ENCODE peak calls at places on chromosomes 3 and 15, in ten cellular contexts. H is fibroblast of lung; S is body of pancreas; O is cardiac muscle cell; Y is NCI-H1092 treated with DMSO at 0.1 percent for 48 hours; A is stimulated activated CD8-positive, alpha-beta memory T cell treated with anti-CD3 and anti-CD28 coated beads, Interleukin-2, amount 100 ng/mL, for 1 hour; E is activated CD4-positive, CD25-positive, alpha-beta regulatory T cell treated with anti-CD3 and anti-CD28 coated beads, Interleukin-2, amount 50 U/mL, for 72 hours; L is HCEC 1CT; P is AG09309; T is stimulated activated CD4-positive, alpha-beta T cell treated with anti-CD3 and anti-CD28 coated beads, Interleukin-2, amount 100 ng/mL, for 4 hours. N is an unnamed sample.

GRCh38 chr3:120017692-120018091 is 76.6 kb downstream of the GSK3B start:
- DNase-seq in H (no peak), S (no peak), O (no peak), Y (no peak), A (no peak), E (no peak), L (no peak), P (no peak), T (no peak), N (no peak)

GRCh38 chr3:179668429-179668828 is 15.6 kb downstream of the USP13 start:
- DNase-seq in H (no peak), S (no peak), O (no peak), Y (no peak), A (no peak), E (no peak), L (no peak), P (no peak), T (no peak), N (no peak)

GRCh38 chr3:168517514-168518071 is 421.9 kb upstream of the GOLIM4 start:
- DNase-seq in H (peak), S (no peak), O (no peak), Y (peak), A (no peak), E (no peak), L (no peak), P (no peak), T (no peak), N (peak)

GRCh38 chr15:50058231-50058630 is 60.8 kb downstream of the ATP8B4 start:
- DNase-seq in H (peak), S (no peak), O (peak), Y (peak), A (no peak), E (no peak), L (peak), P (no peak), T (no peak), N (peak)

GRCh38 chr3:128195802-128196201 is 42.5 kb downstream of the EEFSEC start:
- DNase-seq in H (no peak), S (no peak), O (no peak), Y (no peak), A (no peak), E (no peak), L (no peak), P (no peak), T (no peak), N (no peak)

GRCh38 chr15:63672369-63672768 is 75.2 kb downstream of the FBXL22 start:
- DNase-seq in H (no peak), S (no peak), O (no peak), Y (no peak), A (no peak), E (no peak), L (no peak), P (no peak), T (no peak), N (no peak)

GRCh38 chr3:194760740-194761139 is 75.1 kb downstream of the FAM43A start:
- DNase-seq in H (no peak), S (no peak), O (peak), Y (no peak), A (no peak), E (no peak), L (no peak), P (no peak), T (no peak), N (no peak)

GRCh38 chr3:10722921-10723320 is 93.1 kb upstream of the SLC6A11 start:
- DNase-seq in H (no peak), S (no peak), O (no peak), Y (peak), A (no peak), E (no peak), L (no peak), P (no peak), T (no peak), N (no peak)

GRCh38 chr3:114624047-114624445 is 330.2 kb downstream of the TIGIT start:
- DNase-seq in H (peak), S (no peak), O (peak), Y (no peak), A (no peak), E (no peak), L (peak), P (no peak), T (no peak), N (no peak)

GRCh38 chr3:156158656-156159295 is 38.4 kb downstream of the KCNAB1 start:
- DNase-seq in H (no peak), S (no peak), O (no peak), Y (no peak), A (no peak), E (no peak), L (no peak), P (no peak), T (no peak), N (peak)

GRCh38 chr3:165636682-165637010 is 200.6 kb downstream of the BCHE start:
- DNase-seq in H (no peak), S (no peak), O (no peak), Y (no peak), A (no peak), E (no peak), L (no peak), P (no peak), T (no peak), N (no peak)

GRCh38 chr15:64695571-64695992 is 79.8 kb downstream of the RBPMS2 start:
- DNase-seq in H (no peak), S (no peak), O (no peak), Y (no peak), A (no peak), E (no peak), L (no peak), P (no peak), T (no peak), N (peak)

GRCh38 chr15:95266481-95267061 is 1035.2 kb downstream of the MCTP2 start:
- DNase-seq in H (peak), S (no peak), O (peak), Y (no peak), A (no peak), E (no peak), L (peak), P (peak), T (no peak), N (no peak)

GRCh38 chr15:56964182-56964581 is 45.7 kb downstream of the TCF12 start:
- DNase-seq in H (peak), S (no peak), O (peak), Y (no peak), A (no peak), E (no peak), L (no peak), P (no peak), T (no peak), N (no peak)

GRCh38 chr3:63662500-63662899 is 10.0 kb downstream of the SNTN start:
- DNase-seq in H (peak), S (peak), O (no peak), Y (no peak), A (no peak), E (no peak), L (peak), P (no peak), T (no peak), N (peak)

GRCh38 chr15:42474857-42475256 is 16.1 kb downstream of the ZNF106 start:
- DNase-seq in H (no peak), S (no peak), O (no peak), Y (no peak), A (no peak), E (no peak), L (no peak), P (no peak), T (no peak), N (no peak)

GRCh38 chr3:195208183-195208582 is 62.8 kb downstream of the XXYLT1 start:
- DNase-seq in H (no peak), S (no peak), O (no peak), Y (no peak), A (no peak), E (no peak), L (no peak), P (no peak), T (no peak), N (no peak)

GRCh38 chr15:68379759-68380290 is 52.1 kb downstream of the ITGA11 start:
- DNase-seq in H (no peak), S (no peak), O (peak), Y (no peak), A (no peak), E (no peak), L (no peak), P (no peak), T (no peak), N (no peak)

GRCh38 chr15:28914046-28914445 is 28.3 kb downstream of the APBA2 start:
- DNase-seq in H (no peak), S (no peak), O (no peak), Y (no peak), A (no peak), E (no peak), L (no peak), P (no peak), T (no peak), N (no peak)

GRCh38 chr15:91431041-91431715 is 331.1 kb downstream of the SV2B start:
- DNase-seq in H (no peak), S (no peak), O (no peak), Y (no peak), A (no peak), E (no peak), L (no peak), P (no peak), T (no peak), N (no peak)

GRCh38 chr3:27978440-27978839 is 256.3 kb upstream of the EOMES start:
- DNase-seq in H (peak), S (no peak), O (no peak), Y (no peak), A (no peak), E (no peak), L (peak), P (no peak), T (no peak), N (no peak)

GRCh38 chr3:42118762-42119361 is 27.7 kb downstream of the TRAK1 start:
- DNase-seq in H (peak), S (peak), O (peak), Y (peak), A (no peak), E (no peak), L (peak), P (no peak), T (no peak), N (peak)

GRCh38 chr3:101229681-101230080 is 90.7 kb downstream of the IMPG2 start:
- DNase-seq in H (no peak), S (no peak), O (peak), Y (no peak), A (no peak), E (no peak), L (peak), P (no peak), T (no peak), N (peak)

GRCh38 chr3:94453864-94454263 is 391.0 kb downstream of the NSUN3 start:
- DNase-seq in H (peak), S (no peak), O (no peak), Y (no peak), A (no peak), E (no peak), L (no peak), P (no peak), T (no peak), N (no peak)

GRCh38 chr3:194031349-194031748 is 104.6 kb upstream of the HES1 start:
- DNase-seq in H (no peak), S (no peak), O (no peak), Y (no peak), A (no peak), E (no peak), L (no peak), P (no peak), T (no peak), N (no peak)

GRCh38 chr3:30354972-30355371 is 251.4 kb upstream of the TGFBR2 start:
- DNase-seq in H (no peak), S (no peak), O (no peak), Y (peak), A (no peak), E (no peak), L (no peak), P (no peak), T (no peak), N (peak)

GRCh38 chr3:122092460-122093165 is 37.5 kb downstream of the CD86 start:
- DNase-seq in H (peak), S (no peak), O (peak), Y (no peak), A (no peak), E (peak), L (peak), P (no peak), T (peak), N (peak)

GRCh38 chr3:151216641-151217040 is 13.6 kb upstream of the GPR171 start:
- DNase-seq in H (peak), S (no peak), O (peak), Y (no peak), A (no peak), E (no peak), L (no peak), P (no peak), T (no peak), N (no peak)

GRCh38 chr15:90054618-90055097 is 47.6 kb downstream of the IDH2 start:
- DNase-seq in H (no peak), S (no peak), O (no peak), Y (peak), A (no peak), E (no peak), L (no peak), P (no peak), T (no peak), N (peak)

GRCh38 chr3:127412578-127413317 is 124.9 kb upstream of the PRR20G start:
- DNase-seq in H (no peak), S (no peak), O (no peak), Y (no peak), A (no peak), E (no peak), L (no peak), P (no peak), T (no peak), N (no peak)

GRCh38 chr15:48472756-48473155 is 141.5 kb downstream of the DUT start:
- DNase-seq in H (peak), S (no peak), O (no peak), Y (no peak), A (no peak), E (no peak), L (peak), P (no peak), T (no peak), N (no peak)

GRCh38 chr3:32469151-32469874 is 33.3 kb downstream of the CMTM6 start:
- DNase-seq in H (no peak), S (no peak), O (no peak), Y (no peak), A (no peak), E (no peak), L (no peak), P (no peak), T (no peak), N (no peak)

GRCh38 chr15:88989578-88989977 is 76.4 kb upstream of the MFGE8 start:
- DNase-seq in H (peak), S (no peak), O (peak), Y (no peak), A (no peak), E (no peak), L (peak), P (peak), T (no peak), N (no peak)

GRCh38 chr15:28975766-28976179 is 90.0 kb downstream of the APBA2 start:
- DNase-seq in H (peak), S (peak), O (peak), Y (peak), A (peak), E (peak), L (peak), P (peak), T (peak), N (peak)

GRCh38 chr3:40258555-40258954 is 51.0 kb upstream of the EIF1B start:
- DNase-seq in H (peak), S (no peak), O (peak), Y (no peak), A (no peak), E (no peak), L (peak), P (peak), T (no peak), N (no peak)

GRCh38 chr3:186079925-186080324 is 29.0 kb downstream of the ETV5 start:
- DNase-seq in H (no peak), S (no peak), O (no peak), Y (no peak), A (no peak), E (no peak), L (no peak), P (no peak), T (no peak), N (no peak)

GRCh38 chr3:64291956-64292355 is 66.7 kb upstream of the PRICKLE2 start:
- DNase-seq in H (peak), S (no peak), O (peak), Y (no peak), A (no peak), E (no peak), L (peak), P (peak), T (no peak), N (no peak)

GRCh38 chr3:187773963-187774789 is 28.9 kb upstream of the BCL6 start:
- DNase-seq in H (no peak), S (no peak), O (no peak), Y (no peak), A (no peak), E (no peak), L (no peak), P (no peak), T (no peak), N (peak)

GRCh38 chr3:47028146-47028545 is 48.7 kb downstream of the NBEAL2 start:
- DNase-seq in H (no peak), S (no peak), O (no peak), Y (no peak), A (no peak), E (no peak), L (no peak), P (no peak), T (no peak), N (no peak)